ENCODE peak calls at places on chromosomes 1 and 21, in four cellular contexts. I is breast epithelium, R is GM23248, P is left lung. Z is an unnamed sample.

GRCh38 chr21:26460621-26461020 is 112.5 kb downstream of the CYYR1 start:
- DNase-seq in I (no peak), P (no peak), R (no peak), Z (no peak)

GRCh38 chr1:205416326-205416725 is 5.5 kb downstream of the LEMD1 start:
- DNase-seq in I (no peak), R (no peak), P (no peak), Z (no peak)

GRCh38 chr1:194105381-194105780 is 919.0 kb upstream of the B3GALT2 start:
- DNase-seq in I (no peak), R (no peak), P (no peak), Z (no peak)

GRCh38 chr1:234602334-234603220 is 7.4 kb downstream of the IRF2BP2 start:
- DNase-seq in P (no peak), I (no peak), R (peak; percentile 98), Z (peak; percentile 79)

GRCh38 chr1:58441699-58442098 is 104.8 kb downstream of the OMA1 start:
- DNase-seq in I (no peak), R (no peak), P (no peak), Z (no peak)

GRCh38 chr1:229124471-229125198 is 146.3 kb upstream of the RAB4A start:
- DNase-seq in R (no peak), P (no peak), I (no peak), Z (no peak)

GRCh38 chr1:152104854-152105253 is 10.4 kb downstream of the TCHH start:
- DNase-seq in R (no peak), I (no peak), P (no peak), Z (no peak)

GRCh38 chr1:204041232-204041767 is 31.6 kb upstream of the SOX13 start:
- DNase-seq in I (no peak), P (no peak), R (peak; percentile 67), Z (peak; percentile 64)

GRCh38 chr1:932776-933602 is 9.3 kb downstream of the SAMD11 start:
- DNase-seq in P (peak; percentile 74), I (peak; percentile 77), R (no peak), Z (no peak)

GRCh38 chr1:16326833-16327404 is 25.4 kb downstream of the FBXO42 start:
- DNase-seq in I (no peak), P (no peak), R (no peak), Z (no peak)

GRCh38 chr1:205440476-205441317 is 15.1 kb downstream of the BLACAT1 start:
- DNase-seq in R (peak; percentile 14), P (peak; percentile 79), I (no peak), Z (no peak)

GRCh38 chr1:202200669-202201068 is 7.1 kb downstream of the LGR6 start:
- DNase-seq in I (no peak), P (no peak), R (no peak), Z (peak; percentile 87)

GRCh38 chr1:174359454-174359805 is 88.3 kb upstream of the GPR52 start:
- DNase-seq in P (no peak), I (no peak), R (no peak), Z (no peak)

GRCh38 chr21:38958940-38959685 is 153.4 kb downstream of the ETS2 start:
- DNase-seq in R (peak; percentile 82), P (no peak), I (no peak), Z (no peak)

GRCh38 chr1:61050541-61051454 is 31.6 kb upstream of the NFIA start:
- DNase-seq in P (peak; percentile 55), R (peak; percentile 51), I (no peak), Z (peak; percentile 75)

GRCh38 chr21:43790053-43790524 is 712 bp downstream of the RRP1 start:
- DNase-seq in P (no peak), R (peak; percentile 54), I (no peak), Z (no peak)

GRCh38 chr1:159826436-159827101 is at the start of gene SLAMF8:
- DNase-seq in P (peak; percentile 69), R (peak; percentile 40), I (no peak), Z (peak; percentile 70)

GRCh38 chr1:6614953-6615785 is 1.6 kb downstream of the PHF13 start:
- DNase-seq in R (peak; percentile 49), I (no peak), P (no peak), Z (no peak)

GRCh38 chr1:18965206-18966173 is 9.0 kb upstream of the IFFO2 start:
- DNase-seq in P (no peak), R (peak; percentile 90), I (no peak), Z (peak; percentile 25)

GRCh38 chr1:229714964-229715603 is 89.0 kb downstream of the URB2 start:
- DNase-seq in P (no peak), I (peak; percentile 57), R (peak; percentile 35), Z (no peak)

GRCh38 chr1:162279099-162279498 is 97.6 kb downstream of the SPATA46 start:
- DNase-seq in I (no peak), P (no peak), R (no peak), Z (no peak)

GRCh38 chr1:214574598-214575411 is 23.4 kb upstream of the PTPN14 start:
- DNase-seq in R (peak; percentile 44), P (no peak), I (no peak), Z (no peak)

GRCh38 chr1:31861346-31861745 is 45.5 kb upstream of the SPOCD1 start:
- DNase-seq in R (no peak), P (no peak), I (no peak), Z (no peak)

GRCh38 chr1:169022648-169023047 is 83.8 kb upstream of the ATP1B1 start:
- DNase-seq in P (no peak), I (no peak), R (no peak), Z (no peak)

GRCh38 chr21:26057488-26058170 is 112.9 kb downstream of the APP start:
- DNase-seq in I (no peak), P (no peak), R (no peak), Z (no peak)

GRCh38 chr1:202703191-202703590 is 7.1 kb downstream of the SYT2 start:
- DNase-seq in I (no peak), R (no peak), P (no peak), Z (no peak)

GRCh38 chr1:231091853-231092301 is 51.8 kb upstream of the FAM89A start:
- DNase-seq in I (no peak), R (peak; percentile 32), P (no peak), Z (no peak)

GRCh38 chr1:27142464-27142863 is 12.5 kb downstream of the SLC9A1 start:
- DNase-seq in I (no peak), P (no peak), R (no peak), Z (no peak)

GRCh38 chr1:45335732-45336365 is 4.1 kb upstream of the TOE1 start:
- DNase-seq in P (no peak), R (no peak), I (no peak), Z (no peak)

GRCh38 chr1:159854101-159854692 is 8.3 kb downstream of the VSIG8 start:
- DNase-seq in I (peak; percentile 69), R (peak; percentile 78), P (peak; percentile 85), Z (peak; percentile 89)

GRCh38 chr1:226017070-226017469 is 17.9 kb upstream of the SDE2 start:
- DNase-seq in P (no peak), I (no peak), R (no peak), Z (no peak)

GRCh38 chr1:32487182-32487581 is 22.3 kb downstream of the ZBTB8B start:
- DNase-seq in I (no peak), P (no peak), R (no peak), Z (peak; percentile 12)

GRCh38 chr1:234214129-234214910 is 158.9 kb upstream of the COA6 start:
- DNase-seq in I (peak; percentile 59), R (peak; percentile 63), P (peak; percentile 65), Z (no peak)

GRCh38 chr1:221522440-221523050 is 219.3 kb downstream of the DUSP10 start:
- DNase-seq in R (no peak), I (no peak), P (no peak), Z (no peak)

DNA sequence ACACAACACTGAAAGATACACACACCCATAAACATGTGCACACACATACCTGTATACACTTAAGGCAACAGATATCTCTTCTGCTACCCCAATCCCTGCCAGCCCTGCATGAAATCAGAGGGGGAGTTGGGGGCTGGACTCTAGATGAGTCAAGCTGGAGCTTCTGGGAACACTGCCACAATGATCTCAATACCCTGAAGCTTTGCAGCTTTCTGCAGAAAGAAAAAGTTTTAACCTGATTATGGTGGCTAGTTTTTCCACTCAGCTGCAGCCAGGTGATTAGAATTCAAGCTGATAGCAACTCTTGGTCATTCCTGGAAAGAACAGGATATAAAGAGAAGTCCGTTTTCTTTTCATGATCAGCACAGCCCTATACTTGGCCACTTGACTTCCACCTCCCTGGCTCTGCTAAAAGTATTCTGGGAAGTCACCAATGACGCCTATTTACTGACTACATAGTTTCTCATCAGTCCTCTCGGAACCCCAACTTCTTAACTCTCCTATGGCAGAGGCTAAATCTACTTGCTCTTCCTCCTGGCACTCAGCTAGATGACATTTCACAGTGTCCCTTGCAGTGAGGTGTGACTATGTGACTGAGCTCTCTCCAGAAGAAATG is 20.7 kb upstream of the DNASE2B start:
- DNase-seq in P (no peak), R (peak; percentile 93), I (no peak), Z (no peak)
- H3K36me3 ChIP-seq in P (no peaks in the 10 kb centered on the region), R (no peaks in the 10 kb centered on the region), I (no peaks in the 10 kb centered on the region), Z (no peaks in the 10 kb centered on the region)

DNA sequence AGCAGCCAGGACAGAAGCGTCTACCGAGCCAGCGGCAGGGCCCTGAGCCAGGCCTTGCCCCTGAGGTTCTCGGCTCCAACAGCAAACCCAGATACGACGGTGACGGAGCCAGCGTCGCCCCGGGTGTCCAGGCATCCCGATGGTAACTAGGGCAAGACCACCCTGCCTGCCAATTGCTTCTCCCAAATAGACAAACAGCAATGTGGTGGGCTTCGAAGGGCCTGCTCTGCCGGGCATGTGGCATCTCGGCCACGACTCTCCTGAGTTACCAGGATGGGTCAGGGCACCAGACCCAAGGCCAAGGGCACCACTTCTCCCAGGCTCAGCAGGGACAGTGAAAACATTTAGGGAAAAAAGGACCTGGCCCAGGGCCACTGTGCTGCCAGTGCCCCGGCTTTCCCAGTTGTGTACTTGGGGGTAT is 3.2 kb upstream of the ACTRT2 start:
- DNase-seq in R (no peak), I (peak; percentile 28), P (peak; percentile 17), Z (no peak)
- H3K9me3 ChIP-seq in R (no peaks in the 10 kb centered on the region), I (no peaks in the 10 kb centered on the region), P (no peaks in the 10 kb centered on the region), Z (no peaks in the 10 kb centered on the region)

DNA sequence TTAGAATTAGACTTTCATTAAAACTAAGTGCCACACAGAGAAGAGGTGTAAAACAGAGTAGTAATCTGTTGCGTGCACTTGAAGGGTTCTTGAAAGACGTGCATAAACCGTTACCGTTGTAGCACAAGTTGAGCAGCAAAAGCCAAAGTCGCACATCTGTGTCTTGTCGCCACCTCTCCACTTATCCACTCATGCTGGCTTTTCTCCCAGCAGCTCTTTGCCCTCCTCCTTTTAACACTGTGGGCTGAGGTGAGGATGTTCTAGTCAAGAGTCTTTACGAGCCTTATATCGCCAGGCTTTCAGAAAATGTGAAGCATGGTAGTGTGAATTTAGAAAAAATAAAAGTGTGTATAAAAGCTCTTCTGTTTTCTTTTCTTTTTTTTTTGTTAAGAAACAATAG is 48.0 kb downstream of the NR5A2 start:
- DNase-seq in P (no peak), R (peak; percentile 14), I (no peak), Z (no peak)
- H3K27ac ChIP-seq in P (peak overlapping the region; percentile 45), R (no peak overlapping the region), I (no peak overlapping the region), Z (no peak overlapping the region)

DNA sequence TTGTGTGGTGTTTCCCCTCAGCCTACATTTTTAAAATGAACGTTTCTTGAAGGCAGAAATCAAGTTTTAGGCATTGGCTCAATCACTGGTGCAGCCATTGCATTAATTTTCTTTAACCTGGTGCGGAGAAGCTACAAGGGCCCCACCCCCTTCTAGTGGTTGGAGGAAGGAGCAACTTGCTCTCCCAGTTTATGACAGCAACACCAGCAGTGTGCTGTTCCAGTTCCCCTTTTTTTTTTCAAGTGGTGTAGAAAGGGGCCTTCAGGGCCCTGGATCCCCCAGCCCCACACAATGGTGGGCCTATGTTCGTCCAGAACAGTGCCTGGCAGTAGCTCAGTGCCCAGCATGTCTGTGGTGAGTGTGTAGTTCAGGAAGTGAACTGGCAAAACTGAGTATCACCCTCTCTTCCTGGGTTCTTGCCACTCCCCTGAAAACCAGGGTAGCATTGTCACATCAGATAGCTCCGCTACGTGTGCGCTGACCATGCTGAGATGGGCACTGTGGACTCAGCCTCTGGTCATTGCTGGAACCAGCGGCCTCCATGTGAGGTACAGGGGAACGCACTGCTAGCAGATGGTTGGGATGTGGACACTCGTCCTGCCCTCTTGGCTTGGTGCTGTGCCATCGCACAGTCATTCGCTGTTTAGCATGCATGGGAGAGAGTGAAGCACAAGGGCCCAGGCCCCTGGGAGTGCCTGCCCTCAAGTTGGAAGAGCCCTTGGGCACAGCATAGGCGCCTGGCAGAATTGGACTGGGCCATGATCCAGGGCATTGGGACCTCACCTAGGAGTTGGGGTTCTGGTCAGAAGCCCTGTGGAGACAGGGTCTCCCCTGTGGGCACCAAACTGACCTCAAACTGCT is 7.2 kb downstream of the ARF1 start:
- DNase-seq in P (peak; percentile 32), I (no peak), R (peak; percentile 36), Z (peak; percentile 58)
- H3K36me3 ChIP-seq in P (peaks cover 36% of the 10 kb centered on the region), I (no peaks in the 10 kb centered on the region), R (peaks cover 5% of the 10 kb centered on the region), Z (peaks cover 5% of the 10 kb centered on the region)

Z was measured in ascending aorta.